ENCODE peak calls at places on chromosomes 3 and 15, in seven cellular contexts. One of them, this sample, is unnamed.

GRCh38 chr3:114567774-114568173 is 273.9 kb downstream of the TIGIT start:
- DNase-seq in Panc1: no peak
- DNase-seq in sigmoid colon: no peak
- DNase-seq in prostate gland: no peak
- DNase-seq in endothelial cell of umbilical vein: no peak
- DNase-seq in HL-60: no peak
- DNase-seq in suprapubic skin: no peak
- DNase-seq in this sample: no peak

GRCh38 chr3:148955544-148956346 is 35.6 kb upstream of the GYG1 start:
- DNase-seq in Panc1: no peak
- DNase-seq in sigmoid colon: peak; percentile 90
- DNase-seq in prostate gland: peak; percentile 67
- DNase-seq in endothelial cell of umbilical vein: peak; percentile 87
- DNase-seq in HL-60: no peak
- DNase-seq in suprapubic skin: no peak
- DNase-seq in this sample: no peak

GRCh38 chr3:48990636-48991421 is 788 bp downstream of the P4HTM start:
- DNase-seq in Panc1: no peak
- DNase-seq in sigmoid colon: no peak
- DNase-seq in prostate gland: no peak
- DNase-seq in endothelial cell of umbilical vein: peak; percentile 52
- DNase-seq in HL-60: peak; percentile 48
- DNase-seq in suprapubic skin: no peak
- DNase-seq in this sample: no peak

GRCh38 chr3:38382506-38383080 is 36.0 kb downstream of the XYLB start:
- DNase-seq in Panc1: no peak
- DNase-seq in sigmoid colon: no peak
- DNase-seq in prostate gland: peak; percentile 52
- DNase-seq in endothelial cell of umbilical vein: no peak
- DNase-seq in HL-60: no peak
- DNase-seq in suprapubic skin: peak; percentile 57
- DNase-seq in this sample: no peak

GRCh38 chr3:184275961-184276910 is at the start of gene ECE2:
- DNase-seq in Panc1: no peak
- DNase-seq in sigmoid colon: no peak
- DNase-seq in prostate gland: no peak
- DNase-seq in endothelial cell of umbilical vein: no peak
- DNase-seq in HL-60: no peak
- DNase-seq in suprapubic skin: no peak
- DNase-seq in this sample: no peak

GRCh38 chr15:45129651-45130129 is at the start of the genes DUOX1 and DUOXA1:
- DNase-seq in Panc1: no peak
- DNase-seq in sigmoid colon: no peak
- DNase-seq in prostate gland: peak; percentile 74
- DNase-seq in endothelial cell of umbilical vein: no peak
- DNase-seq in HL-60: no peak
- DNase-seq in suprapubic skin: no peak
- DNase-seq in this sample: no peak

GRCh38 chr3:159273608-159274007 is 471.8 kb downstream of the MFSD1 start:
- DNase-seq in Panc1: no peak
- DNase-seq in sigmoid colon: no peak
- DNase-seq in prostate gland: no peak
- DNase-seq in endothelial cell of umbilical vein: peak; percentile 57
- DNase-seq in HL-60: no peak
- DNase-seq in suprapubic skin: no peak
- DNase-seq in this sample: no peak

GRCh38 chr3:127443581-127444375 is 146.8 kb downstream of the TPRA1 start:
- DNase-seq in Panc1: no peak
- DNase-seq in sigmoid colon: peak; percentile 44
- DNase-seq in prostate gland: no peak
- DNase-seq in endothelial cell of umbilical vein: no peak
- DNase-seq in HL-60: no peak
- DNase-seq in suprapubic skin: peak; percentile 69
- DNase-seq in this sample: no peak

GRCh38 chr15:38991126-38991525 is 426.5 kb upstream of the RASGRP1 start:
- DNase-seq in Panc1: peak; percentile 4
- DNase-seq in sigmoid colon: no peak
- DNase-seq in prostate gland: no peak
- DNase-seq in endothelial cell of umbilical vein: peak; percentile 83
- DNase-seq in HL-60: no peak
- DNase-seq in suprapubic skin: no peak
- DNase-seq in this sample: no peak

GRCh38 chr3:37806505-37807291 is 55.0 kb upstream of the CTDSPL start:
- DNase-seq in Panc1: no peak
- DNase-seq in sigmoid colon: no peak
- DNase-seq in prostate gland: no peak
- DNase-seq in endothelial cell of umbilical vein: no peak
- DNase-seq in HL-60: no peak
- DNase-seq in suprapubic skin: no peak
- DNase-seq in this sample: no peak

GRCh38 chr3:43238801-43239200 is 47.5 kb upstream of the SNRK start:
- DNase-seq in Panc1: no peak
- DNase-seq in sigmoid colon: no peak
- DNase-seq in prostate gland: no peak
- DNase-seq in endothelial cell of umbilical vein: no peak
- DNase-seq in HL-60: no peak
- DNase-seq in suprapubic skin: no peak
- DNase-seq in this sample: no peak

GRCh38 chr3:151933224-151933858 is 59.9 kb downstream of the SUCNR1 start:
- DNase-seq in Panc1: no peak
- DNase-seq in sigmoid colon: no peak
- DNase-seq in prostate gland: no peak
- DNase-seq in endothelial cell of umbilical vein: no peak
- DNase-seq in HL-60: no peak
- DNase-seq in suprapubic skin: no peak
- DNase-seq in this sample: no peak

GRCh38 chr3:38454884-38455638 is 1.4 kb downstream of the ACVR2B start:
- DNase-seq in Panc1: no peak
- DNase-seq in sigmoid colon: peak; percentile 90
- DNase-seq in prostate gland: peak; percentile 88
- DNase-seq in endothelial cell of umbilical vein: peak; percentile 50
- DNase-seq in HL-60: no peak
- DNase-seq in suprapubic skin: no peak
- DNase-seq in this sample: no peak

GRCh38 chr15:48937886-48938285 is 25.8 kb downstream of the SHC4 start:
- DNase-seq in Panc1: no peak
- DNase-seq in sigmoid colon: no peak
- DNase-seq in prostate gland: no peak
- DNase-seq in endothelial cell of umbilical vein: no peak
- DNase-seq in HL-60: no peak
- DNase-seq in suprapubic skin: no peak
- DNase-seq in this sample: no peak

GRCh38 chr3:14640157-14640562 is 11.4 kb upstream of the CCDC174 start:
- DNase-seq in Panc1: no peak
- DNase-seq in sigmoid colon: no peak
- DNase-seq in prostate gland: no peak
- DNase-seq in endothelial cell of umbilical vein: no peak
- DNase-seq in HL-60: no peak
- DNase-seq in suprapubic skin: no peak
- DNase-seq in this sample: no peak

GRCh38 chr3:124850212-124850611 is 37.0 kb downstream of the ITGB5 start:
- DNase-seq in Panc1: no peak
- DNase-seq in sigmoid colon: no peak
- DNase-seq in prostate gland: no peak
- DNase-seq in endothelial cell of umbilical vein: no peak
- DNase-seq in HL-60: no peak
- DNase-seq in suprapubic skin: no peak
- DNase-seq in this sample: no peak

GRCh38 chr3:197041875-197042488 is 12.4 kb upstream of the MELTF start:
- DNase-seq in Panc1: no peak
- DNase-seq in sigmoid colon: no peak
- DNase-seq in prostate gland: no peak
- DNase-seq in endothelial cell of umbilical vein: no peak
- DNase-seq in HL-60: no peak
- DNase-seq in suprapubic skin: no peak
- DNase-seq in this sample: no peak

GRCh38 chr15:40934457-40934856 is 5.3 kb downstream of the DLL4 start:
- DNase-seq in Panc1: no peak
- DNase-seq in sigmoid colon: no peak
- DNase-seq in prostate gland: no peak
- DNase-seq in endothelial cell of umbilical vein: no peak
- DNase-seq in HL-60: no peak
- DNase-seq in suprapubic skin: no peak
- DNase-seq in this sample: no peak

GRCh38 chr3:138786788-138787276 is 47.9 kb downstream of the PIK3CB start:
- DNase-seq in Panc1: no peak
- DNase-seq in sigmoid colon: no peak
- DNase-seq in prostate gland: no peak
- DNase-seq in endothelial cell of umbilical vein: no peak
- DNase-seq in HL-60: peak; percentile 91
- DNase-seq in suprapubic skin: no peak
- DNase-seq in this sample: no peak

GRCh38 chr3:56157693-56158092 is 310.6 kb downstream of the ERC2 start:
- DNase-seq in Panc1: no peak
- DNase-seq in sigmoid colon: no peak
- DNase-seq in prostate gland: no peak
- DNase-seq in endothelial cell of umbilical vein: no peak
- DNase-seq in HL-60: peak; percentile 84
- DNase-seq in suprapubic skin: no peak
- DNase-seq in this sample: no peak

GRCh38 chr15:44763187-44763586 is 26.9 kb downstream of the TRIM69 start:
- DNase-seq in Panc1: no peak
- DNase-seq in sigmoid colon: no peak
- DNase-seq in prostate gland: no peak
- DNase-seq in endothelial cell of umbilical vein: no peak
- DNase-seq in HL-60: no peak
- DNase-seq in suprapubic skin: no peak
- DNase-seq in this sample: no peak

GRCh38 chr3:51591231-51591630 is 52.7 kb downstream of the RAD54L2 start:
- DNase-seq in Panc1: no peak
- DNase-seq in sigmoid colon: no peak
- DNase-seq in prostate gland: no peak
- DNase-seq in endothelial cell of umbilical vein: no peak
- DNase-seq in HL-60: no peak
- DNase-seq in suprapubic skin: no peak
- DNase-seq in this sample: no peak

GRCh38 chr3:156429125-156429524 is 125.8 kb downstream of the SSR3 start:
- DNase-seq in Panc1: no peak
- DNase-seq in sigmoid colon: no peak
- DNase-seq in prostate gland: no peak
- DNase-seq in endothelial cell of umbilical vein: no peak
- DNase-seq in HL-60: no peak
- DNase-seq in suprapubic skin: no peak
- DNase-seq in this sample: no peak

DNA sequence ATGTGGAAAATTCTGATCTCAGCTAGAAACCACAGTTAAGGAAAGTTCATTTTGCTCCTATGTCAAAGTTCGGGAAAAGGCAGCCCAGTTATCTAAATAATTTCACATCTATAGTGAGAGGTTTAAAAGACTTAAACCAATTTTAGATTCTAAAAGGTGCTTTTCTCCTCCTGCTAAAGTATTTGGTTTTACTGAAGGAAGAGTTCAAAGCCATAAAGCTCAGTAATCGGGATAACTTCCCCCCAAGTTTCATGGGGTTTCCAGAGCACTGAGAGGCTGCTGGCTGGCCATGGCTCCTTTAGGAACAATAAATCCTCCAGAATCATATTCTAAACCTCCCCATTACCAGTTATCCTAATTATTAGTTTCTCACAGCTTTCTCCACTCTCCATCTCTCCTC is 38.2 kb downstream of the ZIC4 start:
- DNase-seq in Panc1: no peak
- DNase-seq in sigmoid colon: no peak
- DNase-seq in prostate gland: no peak
- DNase-seq in endothelial cell of umbilical vein: no peak
- DNase-seq in HL-60: no peak
- DNase-seq in suprapubic skin: no peak
- DNase-seq in this sample: no peak
- H3K27me3 ChIP-seq in Panc1: peaks cover 46% of the 10 kb centered on the region
- H3K27me3 ChIP-seq in sigmoid colon: peaks cover 47% of the 10 kb centered on the region
- H3K27me3 ChIP-seq in prostate gland: peaks cover 17% of the 10 kb centered on the region
- H3K27me3 ChIP-seq in endothelial cell of umbilical vein: peaks cover 84% of the 10 kb centered on the region
- H3K27me3 ChIP-seq in HL-60: peaks cover 40% of the 10 kb centered on the region
- H3K27me3 ChIP-seq in suprapubic skin: peaks cover 86% of the 10 kb centered on the region
- H3K27me3 ChIP-seq in this sample: peaks cover 58% of the 10 kb centered on the region

GRCh38 chr15:100115066-100115710 is 226.6 kb downstream of the ADAMTS17 start:
- DNase-seq in Panc1: no peak
- DNase-seq in sigmoid colon: no peak
- DNase-seq in prostate gland: no peak
- DNase-seq in endothelial cell of umbilical vein: no peak
- DNase-seq in HL-60: no peak
- DNase-seq in suprapubic skin: no peak
- DNase-seq in this sample: no peak

GRCh38 chr15:100114100-100114499 is 227.7 kb downstream of the ADAMTS17 start:
- DNase-seq in Panc1: no peak
- DNase-seq in sigmoid colon: peak; percentile 80
- DNase-seq in prostate gland: no peak
- DNase-seq in endothelial cell of umbilical vein: peak; percentile 77
- DNase-seq in HL-60: no peak
- DNase-seq in suprapubic skin: no peak
- DNase-seq in this sample: no peak

GRCh38 chr15:100115711-100116090 is 226.1 kb downstream of the ADAMTS17 start:
- DNase-seq in Panc1: no peak
- DNase-seq in sigmoid colon: no peak
- DNase-seq in prostate gland: no peak
- DNase-seq in endothelial cell of umbilical vein: no peak
- DNase-seq in HL-60: no peak
- DNase-seq in suprapubic skin: no peak
- DNase-seq in this sample: no peak

GRCh38 chr15:100113351-100114075 is 228.3 kb downstream of the ADAMTS17 start:
- DNase-seq in Panc1: no peak
- DNase-seq in sigmoid colon: no peak
- DNase-seq in prostate gland: no peak
- DNase-seq in endothelial cell of umbilical vein: no peak
- DNase-seq in HL-60: no peak
- DNase-seq in suprapubic skin: no peak
- DNase-seq in this sample: no peak

GRCh38 chr15:100114526-100114925 is 227.2 kb downstream of the ADAMTS17 start:
- DNase-seq in Panc1: no peak
- DNase-seq in sigmoid colon: no peak
- DNase-seq in prostate gland: no peak
- DNase-seq in endothelial cell of umbilical vein: no peak
- DNase-seq in HL-60: no peak
- DNase-seq in suprapubic skin: no peak
- DNase-seq in this sample: no peak
- TF ChIP-seq POLR2AphosphoS5 in Panc1: no peak
- TF ChIP-seq POLR2AphosphoS5 in sigmoid colon: no peak
- TF ChIP-seq POLR2AphosphoS5 in prostate gland: no peak
- TF ChIP-seq POLR2AphosphoS5 in endothelial cell of umbilical vein: no peak
- TF ChIP-seq POLR2AphosphoS5 in HL-60: no peak
- TF ChIP-seq POLR2AphosphoS5 in suprapubic skin: no peak
- TF ChIP-seq POLR2AphosphoS5 in this sample: no peak

GRCh38 chr3:186367631-186368030 is 5.6 kb upstream of the DGKG start:
- DNase-seq in Panc1: no peak
- DNase-seq in sigmoid colon: no peak
- DNase-seq in prostate gland: no peak
- DNase-seq in endothelial cell of umbilical vein: no peak
- DNase-seq in HL-60: no peak
- DNase-seq in suprapubic skin: no peak
- DNase-seq in this sample: no peak
- H3K27me3 ChIP-seq in Panc1: peaks cover 68% of the 10 kb centered on the region
- H3K27me3 ChIP-seq in sigmoid colon: no peaks in the 10 kb centered on the region
- H3K27me3 ChIP-seq in prostate gland: peaks cover 7% of the 10 kb centered on the region
- H3K27me3 ChIP-seq in endothelial cell of umbilical vein: peaks cover 12% of the 10 kb centered on the region
- H3K27me3 ChIP-seq in HL-60: no peaks in the 10 kb centered on the region
- H3K27me3 ChIP-seq in suprapubic skin: peaks cover 39% of the 10 kb centered on the region
- H3K27me3 ChIP-seq in this sample: no peaks in the 10 kb centered on the region

DNA sequence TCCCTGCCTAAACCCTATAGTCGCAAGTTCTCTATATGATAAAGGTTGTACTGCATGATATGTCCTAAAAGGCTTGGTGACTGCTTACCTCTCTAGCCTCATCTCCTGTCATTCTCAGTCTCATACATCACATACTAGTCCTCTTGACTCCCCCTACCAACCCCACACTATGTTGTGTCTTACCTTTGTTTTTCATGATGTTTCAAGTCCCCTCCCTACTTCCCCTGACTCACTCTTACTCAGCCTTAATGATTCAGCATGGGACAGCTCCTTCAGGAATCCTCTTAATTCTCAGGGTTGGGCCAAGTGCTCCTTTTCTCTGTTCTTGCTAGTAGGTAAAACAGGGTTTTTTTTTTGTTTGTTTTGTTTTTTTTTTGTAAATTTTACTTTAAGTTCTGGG is 49.6 kb downstream of the SLMAP start:
- DNase-seq in Panc1: peak; percentile 91
- DNase-seq in sigmoid colon: no peak
- DNase-seq in prostate gland: no peak
- DNase-seq in endothelial cell of umbilical vein: peak; percentile 76
- DNase-seq in HL-60: no peak
- DNase-seq in suprapubic skin: no peak
- DNase-seq in this sample: no peak
- TF ChIP-seq POLR2AphosphoS5 in Panc1: no peak
- TF ChIP-seq POLR2AphosphoS5 in sigmoid colon: no peak
- TF ChIP-seq POLR2AphosphoS5 in prostate gland: no peak
- TF ChIP-seq POLR2AphosphoS5 in endothelial cell of umbilical vein: no peak
- TF ChIP-seq POLR2AphosphoS5 in HL-60: no peak
- TF ChIP-seq POLR2AphosphoS5 in suprapubic skin: no peak
- TF ChIP-seq POLR2AphosphoS5 in this sample: no peak